ENCODE peak calls at places on chromosomes 7 and 10, in six cellular contexts. One of them, this sample, is unnamed.

GRCh38 chr7:8260871-8261707 is 878 bp downstream of the ICA1 start:
- DNase-seq in SK-N-SH: peak; percentile 74
- DNase-seq in MM.1S: peak; percentile 33
- DNase-seq in GM23248: peak; percentile 18
- DNase-seq in HCT116: no peak
- DNase-seq in PC-3: peak; percentile 74
- DNase-seq in this sample: no peak

GRCh38 chr10:117797286-117797685 is 249.5 kb downstream of the RAB11FIP2 start:
- DNase-seq in MM.1S: no peak
- DNase-seq in GM23248: no peak
- DNase-seq in HCT116: no peak
- DNase-seq in PC-3: no peak
- DNase-seq in SK-N-SH: no peak
- DNase-seq in this sample: no peak

GRCh38 chr10:69685802-69686585 is 55.9 kb downstream of the FAM241B start:
- DNase-seq in GM23248: no peak
- DNase-seq in MM.1S: no peak
- DNase-seq in SK-N-SH: peak; percentile 74
- DNase-seq in HCT116: no peak
- DNase-seq in PC-3: peak; percentile 67
- DNase-seq in this sample: no peak

GRCh38 chr7:141706394-141707064 is 1.6 kb upstream of the WEE2 start:
- DNase-seq in MM.1S: no peak
- DNase-seq in PC-3: no peak
- DNase-seq in HCT116: no peak
- DNase-seq in GM23248: no peak
- DNase-seq in SK-N-SH: no peak
- DNase-seq in this sample: no peak

GRCh38 chr7:1706381-1706720 is 36.3 kb downstream of the ELFN1 start:
- DNase-seq in GM23248: no peak
- DNase-seq in PC-3: no peak
- DNase-seq in MM.1S: no peak
- DNase-seq in SK-N-SH: no peak
- DNase-seq in HCT116: no peak
- DNase-seq in this sample: no peak

GRCh38 chr7:5701085-5701914 is 80.2 kb downstream of the RNF216 start:
- DNase-seq in SK-N-SH: no peak
- DNase-seq in MM.1S: no peak
- DNase-seq in HCT116: no peak
- DNase-seq in GM23248: no peak
- DNase-seq in PC-3: no peak
- DNase-seq in this sample: peak; percentile 46

GRCh38 chr7:44220046-44220720 is 19.4 kb downstream of the YKT6 start:
- DNase-seq in GM23248: no peak
- DNase-seq in MM.1S: no peak
- DNase-seq in PC-3: no peak
- DNase-seq in SK-N-SH: peak; percentile 41
- DNase-seq in HCT116: no peak
- DNase-seq in this sample: no peak

GRCh38 chr10:23351914-23352313 is 7.3 kb upstream of the C10orf67 start:
- DNase-seq in GM23248: peak; percentile 76
- DNase-seq in PC-3: peak; percentile 75
- DNase-seq in MM.1S: no peak
- DNase-seq in SK-N-SH: no peak
- DNase-seq in HCT116: no peak
- DNase-seq in this sample: no peak

GRCh38 chr7:94888542-94888941 is 18.9 kb upstream of the PPP1R9A start:
- DNase-seq in GM23248: no peak
- DNase-seq in SK-N-SH: no peak
- DNase-seq in HCT116: peak; percentile 34
- DNase-seq in MM.1S: no peak
- DNase-seq in PC-3: peak; percentile 29
- DNase-seq in this sample: no peak

GRCh38 chr10:62581351-62581750 is 207.2 kb downstream of the ZNF365 start:
- DNase-seq in HCT116: no peak
- DNase-seq in GM23248: peak; percentile 65
- DNase-seq in PC-3: no peak
- DNase-seq in SK-N-SH: no peak
- DNase-seq in MM.1S: no peak
- DNase-seq in this sample: no peak

GRCh38 chr10:33145451-33146188 is 187.6 kb upstream of the ITGB1 start:
- DNase-seq in PC-3: no peak
- DNase-seq in SK-N-SH: no peak
- DNase-seq in MM.1S: no peak
- DNase-seq in GM23248: no peak
- DNase-seq in HCT116: peak; percentile 82
- DNase-seq in this sample: no peak

GRCh38 chr7:131899271-131900030 is 343.0 kb upstream of the PODXL start:
- DNase-seq in MM.1S: no peak
- DNase-seq in HCT116: no peak
- DNase-seq in PC-3: no peak
- DNase-seq in GM23248: peak; percentile 29
- DNase-seq in SK-N-SH: no peak
- DNase-seq in this sample: no peak

GRCh38 chr7:131897016-131897789 is 340.8 kb upstream of the PODXL start:
- DNase-seq in MM.1S: no peak
- DNase-seq in HCT116: peak; percentile 12
- DNase-seq in SK-N-SH: peak; percentile 16
- DNase-seq in GM23248: peak; percentile 87
- DNase-seq in PC-3: peak; percentile 62
- DNase-seq in this sample: no peak

GRCh38 chr7:131896189-131896855 is 339.9 kb upstream of the PODXL start:
- DNase-seq in PC-3: no peak
- DNase-seq in SK-N-SH: no peak
- DNase-seq in HCT116: no peak
- DNase-seq in MM.1S: no peak
- DNase-seq in GM23248: no peak
- DNase-seq in this sample: no peak

GRCh38 chr7:131898418-131898817 is 342.0 kb upstream of the PODXL start:
- DNase-seq in PC-3: peak; percentile 15
- DNase-seq in HCT116: no peak
- DNase-seq in SK-N-SH: no peak
- DNase-seq in GM23248: peak; percentile 66
- DNase-seq in MM.1S: no peak
- DNase-seq in this sample: no peak

GRCh38 chr7:131897790-131898165 is 341.4 kb upstream of the PODXL start:
- DNase-seq in HCT116: no peak
- DNase-seq in PC-3: no peak
- DNase-seq in SK-N-SH: no peak
- DNase-seq in GM23248: no peak
- DNase-seq in MM.1S: no peak
- DNase-seq in this sample: no peak
- H3K9me2 ChIP-seq in HCT116: no peaks in the 10 kb centered on the region
- H3K9me2 ChIP-seq in PC-3: no peaks in the 10 kb centered on the region
- H3K9me2 ChIP-seq in SK-N-SH: no peaks in the 10 kb centered on the region
- H3K9me2 ChIP-seq in GM23248: no peaks in the 10 kb centered on the region
- H3K9me2 ChIP-seq in MM.1S: no peaks in the 10 kb centered on the region
- H3K9me2 ChIP-seq in this sample: no peaks in the 10 kb centered on the region

GRCh38 chr10:7230956-7231355 is 179.9 kb downstream of the SFMBT2 start:
- DNase-seq in HCT116: no peak
- DNase-seq in GM23248: peak; percentile 2
- DNase-seq in PC-3: no peak
- DNase-seq in SK-N-SH: no peak
- DNase-seq in MM.1S: no peak
- DNase-seq in this sample: no peak

GRCh38 chr10:7234109-7234508 is 176.7 kb downstream of the SFMBT2 start:
- DNase-seq in MM.1S: no peak
- DNase-seq in HCT116: no peak
- DNase-seq in PC-3: no peak
- DNase-seq in GM23248: no peak
- DNase-seq in SK-N-SH: no peak
- DNase-seq in this sample: no peak

GRCh38 chr10:7231420-7232414 is 179.1 kb downstream of the SFMBT2 start:
- DNase-seq in HCT116: no peak
- DNase-seq in MM.1S: no peak
- DNase-seq in GM23248: no peak
- DNase-seq in SK-N-SH: no peak
- DNase-seq in PC-3: no peak
- DNase-seq in this sample: no peak

GRCh38 chr10:7235376-7235775 is 175.5 kb downstream of the SFMBT2 start:
- DNase-seq in HCT116: no peak
- DNase-seq in GM23248: no peak
- DNase-seq in PC-3: no peak
- DNase-seq in SK-N-SH: no peak
- DNase-seq in MM.1S: no peak
- DNase-seq in this sample: no peak

DNA sequence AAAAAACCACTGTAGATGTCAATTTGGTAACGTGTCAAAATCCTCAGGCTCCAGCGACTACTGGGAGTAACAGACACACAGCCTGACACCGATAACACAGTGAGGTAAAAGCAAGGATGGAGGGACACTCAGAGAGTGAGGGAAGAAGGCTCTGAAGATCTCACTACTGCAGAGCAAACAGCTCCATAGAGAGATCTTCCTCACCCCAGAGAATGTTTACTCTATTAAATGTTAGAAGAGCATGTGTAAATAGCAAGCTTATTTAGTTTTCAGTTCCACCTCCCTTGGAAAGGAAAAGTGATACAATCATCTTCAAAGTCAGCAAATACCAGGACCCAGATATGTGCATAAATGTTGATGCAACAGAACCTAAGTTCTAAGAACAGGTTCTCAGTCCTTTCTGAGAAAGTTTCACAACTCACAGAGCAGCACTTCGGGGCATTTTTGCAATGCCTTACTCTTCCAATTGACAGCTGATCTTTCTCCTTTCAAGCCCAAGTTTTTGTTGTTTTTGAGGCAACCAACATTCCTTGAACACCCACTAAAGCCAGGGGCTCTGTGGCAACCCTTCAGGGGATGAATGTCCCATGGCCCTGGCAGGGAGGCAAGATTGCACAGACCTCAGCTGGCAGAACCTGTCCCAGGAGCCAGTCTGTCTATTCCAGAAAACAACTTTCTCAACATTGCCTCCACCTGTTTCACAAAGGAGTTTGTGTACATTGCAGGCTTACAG is 177.4 kb downstream of the SFMBT2 start:
- DNase-seq in PC-3: peak; percentile 47
- DNase-seq in SK-N-SH: no peak
- DNase-seq in HCT116: no peak
- DNase-seq in MM.1S: peak; percentile 37
- DNase-seq in GM23248: no peak
- DNase-seq in this sample: no peak
- H3K9ac ChIP-seq in PC-3: no peak overlapping the region
- H3K9ac ChIP-seq in SK-N-SH: no peak overlapping the region
- H3K9ac ChIP-seq in HCT116: no peak overlapping the region
- H3K9ac ChIP-seq in MM.1S: no peak overlapping the region
- H3K9ac ChIP-seq in GM23248: no peak overlapping the region
- H3K9ac ChIP-seq in this sample: no peak overlapping the region

GRCh38 chr10:103847909-103848468 is 7.4 kb downstream of the SH3PXD2A start:
- DNase-seq in PC-3: no peak
- DNase-seq in SK-N-SH: peak; percentile 56
- DNase-seq in GM23248: peak; percentile 34
- DNase-seq in MM.1S: no peak
- DNase-seq in HCT116: peak; percentile 18
- DNase-seq in this sample: no peak
- H3K36me3 ChIP-seq in PC-3: no peaks in the 10 kb centered on the region
- H3K36me3 ChIP-seq in SK-N-SH: no peaks in the 10 kb centered on the region
- H3K36me3 ChIP-seq in GM23248: no peaks in the 10 kb centered on the region
- H3K36me3 ChIP-seq in MM.1S: no peaks in the 10 kb centered on the region
- H3K36me3 ChIP-seq in HCT116: no peaks in the 10 kb centered on the region
- H3K36me3 ChIP-seq in this sample: no peaks in the 10 kb centered on the region

GRCh38 chr7:54711900-54712595 is 47.0 kb downstream of the SEC61G start:
- DNase-seq in GM23248: no peak
- DNase-seq in HCT116: no peak
- DNase-seq in PC-3: no peak
- DNase-seq in MM.1S: no peak
- DNase-seq in SK-N-SH: no peak
- DNase-seq in this sample: no peak

GRCh38 chr7:54709283-54709682 is 49.7 kb downstream of the SEC61G start:
- DNase-seq in GM23248: no peak
- DNase-seq in SK-N-SH: no peak
- DNase-seq in HCT116: no peak
- DNase-seq in MM.1S: no peak
- DNase-seq in PC-3: no peak
- DNase-seq in this sample: no peak

DNA sequence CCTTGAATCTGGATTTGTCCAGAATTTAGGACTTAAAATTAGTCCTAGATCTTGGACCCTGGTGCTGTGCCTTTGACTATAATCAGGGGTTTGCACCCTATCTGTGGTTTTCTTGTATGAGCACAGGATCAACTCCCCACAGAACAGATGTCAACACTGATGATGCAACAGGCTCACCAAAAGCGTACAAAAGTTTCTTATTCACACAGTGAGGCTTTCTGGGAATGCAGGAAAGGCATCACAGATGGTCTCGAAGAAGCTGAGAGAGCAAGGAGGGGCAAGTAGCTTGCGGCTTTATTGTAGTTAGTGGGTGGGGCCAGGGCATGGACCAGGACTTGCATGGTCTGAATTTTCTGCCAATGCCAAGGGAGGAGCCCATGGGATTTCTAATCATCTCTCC is 46.2 kb downstream of the SEC61G start:
- DNase-seq in GM23248: no peak
- DNase-seq in SK-N-SH: no peak
- DNase-seq in HCT116: no peak
- DNase-seq in MM.1S: no peak
- DNase-seq in PC-3: no peak
- DNase-seq in this sample: no peak
- H3K9me2 ChIP-seq in GM23248: no peaks in the 10 kb centered on the region
- H3K9me2 ChIP-seq in SK-N-SH: no peaks in the 10 kb centered on the region
- H3K9me2 ChIP-seq in HCT116: no peaks in the 10 kb centered on the region
- H3K9me2 ChIP-seq in MM.1S: no peaks in the 10 kb centered on the region
- H3K9me2 ChIP-seq in PC-3: no peaks in the 10 kb centered on the region
- H3K9me2 ChIP-seq in this sample: no peaks in the 10 kb centered on the region

GRCh38 chr10:27256790-27257189 is 16.2 kb upstream of the ACBD5 start:
- DNase-seq in MM.1S: no peak
- DNase-seq in GM23248: no peak
- DNase-seq in PC-3: no peak
- DNase-seq in SK-N-SH: peak; percentile 37
- DNase-seq in HCT116: no peak
- DNase-seq in this sample: no peak

GRCh38 chr10:27256299-27256698 is 15.7 kb upstream of the ACBD5 start:
- DNase-seq in GM23248: no peak
- DNase-seq in HCT116: no peak
- DNase-seq in MM.1S: no peak
- DNase-seq in SK-N-SH: no peak
- DNase-seq in PC-3: no peak
- DNase-seq in this sample: no peak

GRCh38 chr10:27258838-27259532 is 18.4 kb upstream of the ACBD5 start:
- DNase-seq in GM23248: peak; percentile 31
- DNase-seq in HCT116: no peak
- DNase-seq in MM.1S: peak; percentile 25
- DNase-seq in PC-3: no peak
- DNase-seq in SK-N-SH: peak; percentile 71
- DNase-seq in this sample: no peak

DNA sequence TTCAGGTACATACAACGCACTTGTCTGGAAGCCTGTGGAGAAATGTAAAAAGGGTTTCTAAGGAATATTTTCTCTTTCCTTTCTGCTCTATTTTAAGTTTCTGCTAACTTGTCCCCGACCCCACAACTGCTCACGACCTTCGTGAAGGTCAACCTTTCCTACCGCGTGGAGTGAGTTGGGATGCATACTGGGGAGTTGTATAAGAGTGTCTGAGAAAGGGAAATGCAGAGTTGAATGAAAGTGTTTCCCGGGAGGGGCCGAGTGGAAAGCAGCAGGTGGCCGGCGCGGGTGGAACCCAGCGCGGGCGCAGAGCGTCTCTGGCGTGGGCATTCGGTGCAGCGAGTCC is 17.9 kb upstream of the ACBD5 start:
- DNase-seq in PC-3: no peak
- DNase-seq in GM23248: no peak
- DNase-seq in MM.1S: no peak
- DNase-seq in SK-N-SH: no peak
- DNase-seq in HCT116: no peak
- DNase-seq in this sample: no peak
- H3K9ac ChIP-seq in PC-3: no peak overlapping the region
- H3K9ac ChIP-seq in GM23248: no peak overlapping the region
- H3K9ac ChIP-seq in MM.1S: peak overlapping the region; percentile 41
- H3K9ac ChIP-seq in SK-N-SH: no peak overlapping the region
- H3K9ac ChIP-seq in HCT116: no peak overlapping the region
- H3K9ac ChIP-seq in this sample: no peak overlapping the region

This sample was measured in Karpas-422.